ENCODE peak calls at places on chromosomes 1 and 21, in eight cellular contexts. One of them, this sample, is unnamed.

GRCh38 chr1:6634278-6635052 is 9.8 kb downstream of the THAP3 start:
- DNase-seq in mammary epithelial cell: peak
- DNase-seq in CD4-positive, alpha-beta T cell: peak
- DNase-seq in right atrium auricular region: no peak
- DNase-seq in neural crest cell: peak
- DNase-seq in left ventricle myocardium inferior: peak
- DNase-seq in ovary: peak
- DNase-seq in AG04449: no peak
- DNase-seq in this sample: peak

GRCh38 chr1:204754821-204755220 is 69.3 kb upstream of the LRRN2 start:
- DNase-seq in left ventricle myocardium inferior: no peak
- DNase-seq in mammary epithelial cell: no peak
- DNase-seq in AG04449: no peak
- DNase-seq in ovary: no peak
- DNase-seq in CD4-positive, alpha-beta T cell: no peak
- DNase-seq in right atrium auricular region: no peak
- DNase-seq in neural crest cell: no peak
- DNase-seq in this sample: no peak

GRCh38 chr1:226738421-226738994 is 574 bp downstream of the ITPKB start:
- DNase-seq in neural crest cell: peak
- DNase-seq in right atrium auricular region: no peak
- DNase-seq in mammary epithelial cell: peak
- DNase-seq in CD4-positive, alpha-beta T cell: peak
- DNase-seq in ovary: peak
- DNase-seq in AG04449: no peak
- DNase-seq in left ventricle myocardium inferior: peak
- DNase-seq in this sample: no peak

GRCh38 chr1:226495716-226496115 is 52.8 kb upstream of the STUM start:
- DNase-seq in left ventricle myocardium inferior: no peak
- DNase-seq in mammary epithelial cell: peak
- DNase-seq in ovary: no peak
- DNase-seq in neural crest cell: no peak
- DNase-seq in right atrium auricular region: no peak
- DNase-seq in CD4-positive, alpha-beta T cell: no peak
- DNase-seq in AG04449: no peak
- DNase-seq in this sample: no peak

GRCh38 chr1:15668089-15668754 is 15.9 kb upstream of the PLEKHM2 start:
- DNase-seq in CD4-positive, alpha-beta T cell: no peak
- DNase-seq in left ventricle myocardium inferior: no peak
- DNase-seq in mammary epithelial cell: no peak
- DNase-seq in ovary: no peak
- DNase-seq in AG04449: no peak
- DNase-seq in neural crest cell: no peak
- DNase-seq in right atrium auricular region: no peak
- DNase-seq in this sample: no peak

GRCh38 chr1:21524686-21525339 is 15.6 kb downstream of the ALPL start:
- DNase-seq in ovary: no peak
- DNase-seq in CD4-positive, alpha-beta T cell: no peak
- DNase-seq in AG04449: no peak
- DNase-seq in neural crest cell: no peak
- DNase-seq in right atrium auricular region: no peak
- DNase-seq in mammary epithelial cell: no peak
- DNase-seq in left ventricle myocardium inferior: no peak
- DNase-seq in this sample: no peak

GRCh38 chr1:231642600-231643332 is 16.2 kb downstream of the DISC1 start:
- DNase-seq in ovary: no peak
- DNase-seq in neural crest cell: no peak
- DNase-seq in AG04449: no peak
- DNase-seq in CD4-positive, alpha-beta T cell: no peak
- DNase-seq in mammary epithelial cell: no peak
- DNase-seq in right atrium auricular region: no peak
- DNase-seq in left ventricle myocardium inferior: no peak
- DNase-seq in this sample: no peak

GRCh38 chr1:39043513-39043912 is 17.4 kb downstream of the NDUFS5 start:
- DNase-seq in ovary: no peak
- DNase-seq in left ventricle myocardium inferior: no peak
- DNase-seq in AG04449: no peak
- DNase-seq in right atrium auricular region: no peak
- DNase-seq in CD4-positive, alpha-beta T cell: no peak
- DNase-seq in neural crest cell: no peak
- DNase-seq in mammary epithelial cell: no peak
- DNase-seq in this sample: no peak

GRCh38 chr1:201655243-201655642 is 116.3 kb downstream of the NAV1 start:
- DNase-seq in neural crest cell: no peak
- DNase-seq in AG04449: no peak
- DNase-seq in right atrium auricular region: no peak
- DNase-seq in ovary: no peak
- DNase-seq in CD4-positive, alpha-beta T cell: no peak
- DNase-seq in mammary epithelial cell: no peak
- DNase-seq in left ventricle myocardium inferior: no peak
- DNase-seq in this sample: no peak

GRCh38 chr1:159040206-159040605 is 30.5 kb downstream of the IFI16 start:
- DNase-seq in neural crest cell: no peak
- DNase-seq in ovary: no peak
- DNase-seq in AG04449: peak
- DNase-seq in left ventricle myocardium inferior: no peak
- DNase-seq in right atrium auricular region: no peak
- DNase-seq in mammary epithelial cell: peak
- DNase-seq in CD4-positive, alpha-beta T cell: no peak
- DNase-seq in this sample: no peak

GRCh38 chr1:20009212-20009611 is 29.8 kb upstream of the PLA2G2A start:
- DNase-seq in left ventricle myocardium inferior: no peak
- DNase-seq in right atrium auricular region: no peak
- DNase-seq in ovary: no peak
- DNase-seq in AG04449: no peak
- DNase-seq in mammary epithelial cell: no peak
- DNase-seq in neural crest cell: no peak
- DNase-seq in CD4-positive, alpha-beta T cell: no peak
- DNase-seq in this sample: no peak

GRCh38 chr21:36796070-36796469 is 97.2 kb downstream of the SIM2 start:
- DNase-seq in CD4-positive, alpha-beta T cell: no peak
- DNase-seq in neural crest cell: no peak
- DNase-seq in right atrium auricular region: no peak
- DNase-seq in left ventricle myocardium inferior: no peak
- DNase-seq in AG04449: no peak
- DNase-seq in ovary: no peak
- DNase-seq in mammary epithelial cell: no peak
- DNase-seq in this sample: no peak

GRCh38 chr1:64082459-64082858 is 121.0 kb upstream of the UBE2U start:
- DNase-seq in ovary: no peak
- DNase-seq in CD4-positive, alpha-beta T cell: no peak
- DNase-seq in neural crest cell: no peak
- DNase-seq in mammary epithelial cell: peak
- DNase-seq in right atrium auricular region: no peak
- DNase-seq in AG04449: peak
- DNase-seq in left ventricle myocardium inferior: no peak
- DNase-seq in this sample: no peak

GRCh38 chr1:163608969-163609368 is 287.2 kb downstream of the NUF2 start:
- DNase-seq in CD4-positive, alpha-beta T cell: no peak
- DNase-seq in ovary: no peak
- DNase-seq in right atrium auricular region: no peak
- DNase-seq in mammary epithelial cell: no peak
- DNase-seq in neural crest cell: no peak
- DNase-seq in AG04449: no peak
- DNase-seq in left ventricle myocardium inferior: no peak
- DNase-seq in this sample: no peak

GRCh38 chr1:163609858-163610257 is 288.1 kb downstream of the NUF2 start:
- DNase-seq in left ventricle myocardium inferior: no peak
- DNase-seq in right atrium auricular region: no peak
- DNase-seq in mammary epithelial cell: no peak
- DNase-seq in AG04449: no peak
- DNase-seq in ovary: no peak
- DNase-seq in neural crest cell: no peak
- DNase-seq in CD4-positive, alpha-beta T cell: no peak
- DNase-seq in this sample: no peak

DNA sequence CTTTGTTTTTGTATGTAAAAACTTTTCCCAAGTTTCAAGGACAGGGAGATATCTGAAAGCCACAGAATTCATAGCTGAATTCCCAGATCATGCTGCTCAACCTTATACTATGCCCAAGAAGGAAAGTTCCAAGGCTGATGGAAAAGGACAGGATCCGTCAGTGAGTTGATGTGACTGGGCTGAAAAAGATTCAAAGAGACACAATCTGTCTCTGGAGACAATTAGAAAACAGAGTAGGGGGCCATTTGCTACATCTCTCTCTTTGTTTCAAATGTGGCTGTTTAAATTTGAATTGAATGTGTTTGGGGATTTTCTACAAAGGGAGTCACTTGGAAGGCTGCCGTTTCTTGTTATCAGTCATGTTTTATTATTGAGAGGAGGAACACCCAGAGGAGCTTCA is 292.6 kb downstream of the NUF2 start:
- DNase-seq in mammary epithelial cell: no peak
- DNase-seq in left ventricle myocardium inferior: no peak
- DNase-seq in CD4-positive, alpha-beta T cell: no peak
- DNase-seq in neural crest cell: no peak
- DNase-seq in ovary: no peak
- DNase-seq in right atrium auricular region: no peak
- DNase-seq in AG04449: no peak
- DNase-seq in this sample: no peak
- TF ChIP-seq CTCF in mammary epithelial cell: no peak
- TF ChIP-seq CTCF in left ventricle myocardium inferior: no peak
- TF ChIP-seq CTCF in CD4-positive, alpha-beta T cell: no peak
- TF ChIP-seq CTCF in neural crest cell: no peak
- TF ChIP-seq CTCF in ovary: no peak
- TF ChIP-seq CTCF in right atrium auricular region: no peak
- TF ChIP-seq CTCF in AG04449: no peak
- TF ChIP-seq CTCF in this sample: no peak

GRCh38 chr1:84387480-84388163 is 10.7 kb upstream of the DNASE2B start:
- DNase-seq in right atrium auricular region: no peak
- DNase-seq in left ventricle myocardium inferior: no peak
- DNase-seq in neural crest cell: no peak
- DNase-seq in CD4-positive, alpha-beta T cell: no peak
- DNase-seq in ovary: no peak
- DNase-seq in mammary epithelial cell: no peak
- DNase-seq in AG04449: no peak
- DNase-seq in this sample: no peak
- TF ChIP-seq CTCF in right atrium auricular region: no peak
- TF ChIP-seq CTCF in left ventricle myocardium inferior: no peak
- TF ChIP-seq CTCF in neural crest cell: no peak
- TF ChIP-seq CTCF in CD4-positive, alpha-beta T cell: no peak
- TF ChIP-seq CTCF in ovary: no peak
- TF ChIP-seq CTCF in mammary epithelial cell: no peak
- TF ChIP-seq CTCF in AG04449: peak
- TF ChIP-seq CTCF in this sample: peak

DNA sequence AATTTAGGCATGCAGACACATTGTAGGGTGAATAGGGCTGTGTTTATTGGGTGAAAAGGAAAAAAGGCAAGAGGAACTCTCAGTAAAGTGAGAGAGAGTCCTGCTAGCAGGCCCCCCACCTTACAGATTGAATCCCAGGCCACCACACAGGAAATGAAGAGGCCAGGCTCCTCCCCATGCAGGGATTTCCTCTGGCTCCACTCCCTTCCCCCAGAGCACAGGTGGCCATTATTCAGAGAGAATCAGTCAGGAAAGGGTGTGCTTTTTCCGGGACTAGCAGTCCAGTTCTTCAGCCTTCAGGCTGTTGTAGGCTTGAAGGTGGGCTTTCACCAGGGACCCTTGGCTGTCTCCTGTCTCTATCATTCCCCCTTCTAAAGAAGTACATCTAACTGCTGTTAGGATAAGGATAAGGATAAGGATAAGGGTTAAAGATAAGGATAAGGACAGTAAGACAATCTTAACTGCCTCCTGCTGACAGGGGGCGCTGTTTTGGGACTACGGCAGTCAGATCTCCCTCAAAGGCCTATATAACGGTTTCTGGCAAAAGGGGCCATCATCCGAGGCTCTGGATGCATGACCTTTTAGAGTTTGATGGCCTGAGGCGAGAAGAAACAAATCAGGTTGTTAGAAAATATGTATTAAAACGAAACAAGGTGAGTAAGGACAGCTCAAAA is 26.3 kb downstream of the ZNF648 start:
- DNase-seq in ovary: no peak
- DNase-seq in AG04449: no peak
- DNase-seq in right atrium auricular region: no peak
- DNase-seq in left ventricle myocardium inferior: no peak
- DNase-seq in neural crest cell: no peak
- DNase-seq in mammary epithelial cell: no peak
- DNase-seq in CD4-positive, alpha-beta T cell: no peak
- DNase-seq in this sample: no peak
- TF ChIP-seq CTCF in ovary: no peak
- TF ChIP-seq CTCF in AG04449: no peak
- TF ChIP-seq CTCF in right atrium auricular region: no peak
- TF ChIP-seq CTCF in left ventricle myocardium inferior: peak
- TF ChIP-seq CTCF in neural crest cell: peak
- TF ChIP-seq CTCF in mammary epithelial cell: peak
- TF ChIP-seq CTCF in CD4-positive, alpha-beta T cell: no peak
- TF ChIP-seq CTCF in this sample: peak

GRCh38 chr1:153613406-153613805 is 469 bp upstream of the S100A16 start:
- DNase-seq in right atrium auricular region: no peak
- DNase-seq in mammary epithelial cell: no peak
- DNase-seq in CD4-positive, alpha-beta T cell: no peak
- DNase-seq in left ventricle myocardium inferior: no peak
- DNase-seq in AG04449: no peak
- DNase-seq in neural crest cell: no peak
- DNase-seq in ovary: no peak
- DNase-seq in this sample: no peak

GRCh38 chr1:153614906-153615305 is 1.2 kb downstream of the S100A14 start:
- DNase-seq in neural crest cell: no peak
- DNase-seq in ovary: no peak
- DNase-seq in left ventricle myocardium inferior: no peak
- DNase-seq in CD4-positive, alpha-beta T cell: no peak
- DNase-seq in right atrium auricular region: no peak
- DNase-seq in mammary epithelial cell: no peak
- DNase-seq in AG04449: no peak
- DNase-seq in this sample: no peak

GRCh38 chr1:153615406-153615805 is 719 bp downstream of the S100A14 start:
- DNase-seq in AG04449: no peak
- DNase-seq in ovary: no peak
- DNase-seq in CD4-positive, alpha-beta T cell: no peak
- DNase-seq in neural crest cell: no peak
- DNase-seq in right atrium auricular region: no peak
- DNase-seq in left ventricle myocardium inferior: no peak
- DNase-seq in mammary epithelial cell: peak
- DNase-seq in this sample: no peak

GRCh38 chr1:153612755-153613331 is at the start of gene S100A16:
- DNase-seq in AG04449: no peak
- DNase-seq in mammary epithelial cell: peak
- DNase-seq in right atrium auricular region: peak
- DNase-seq in left ventricle myocardium inferior: peak
- DNase-seq in neural crest cell: no peak
- DNase-seq in CD4-positive, alpha-beta T cell: no peak
- DNase-seq in ovary: peak
- DNase-seq in this sample: no peak

DNA sequence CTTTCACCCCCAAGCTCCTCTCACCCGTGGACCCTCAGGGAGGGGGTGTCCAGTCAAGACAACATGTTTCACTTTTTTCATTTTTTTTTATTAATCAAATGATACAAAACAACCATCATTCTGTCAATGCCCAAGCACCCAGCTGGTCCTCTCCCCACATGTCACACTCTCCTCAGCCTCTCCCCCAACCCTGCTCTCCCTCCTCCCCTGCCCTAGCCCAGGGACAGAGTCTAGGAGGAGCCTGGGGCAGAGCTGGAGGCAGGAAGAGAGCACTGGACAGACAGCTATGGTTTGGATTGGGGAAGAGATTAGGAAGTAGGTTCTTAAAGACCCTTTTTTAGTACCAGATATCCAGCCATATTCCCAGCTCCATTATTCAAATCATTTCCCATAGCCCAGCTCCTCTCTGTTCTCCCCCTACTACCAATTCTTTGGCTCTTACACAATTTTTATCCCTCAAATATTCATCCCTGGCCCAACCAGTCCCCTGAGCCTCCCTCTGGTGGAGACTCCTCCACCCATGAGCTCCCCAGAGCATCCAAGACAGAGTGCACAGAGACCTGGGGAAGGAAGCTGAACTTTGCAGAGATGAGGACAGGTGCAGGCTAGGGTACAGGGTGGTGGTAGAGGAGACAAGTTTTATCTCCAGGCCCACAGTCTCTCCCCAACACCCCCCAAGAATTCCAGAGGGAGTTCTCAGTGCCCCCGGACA is 1.4 kb upstream of the S100A16 start:
- DNase-seq in CD4-positive, alpha-beta T cell: no peak
- DNase-seq in right atrium auricular region: no peak
- DNase-seq in left ventricle myocardium inferior: no peak
- DNase-seq in mammary epithelial cell: no peak
- DNase-seq in neural crest cell: no peak
- DNase-seq in AG04449: no peak
- DNase-seq in ovary: no peak
- DNase-seq in this sample: no peak
- TF ChIP-seq CTCF in CD4-positive, alpha-beta T cell: no peak
- TF ChIP-seq CTCF in right atrium auricular region: no peak
- TF ChIP-seq CTCF in left ventricle myocardium inferior: no peak
- TF ChIP-seq CTCF in mammary epithelial cell: peak
- TF ChIP-seq CTCF in neural crest cell: no peak
- TF ChIP-seq CTCF in AG04449: peak
- TF ChIP-seq CTCF in ovary: no peak
- TF ChIP-seq CTCF in this sample: no peak